ENCODE peak calls at places on chromosomes 4 and X, in six cellular contexts. Y, L, I, Z, D and Q are unnamed samples.

GRCh38 chrX:130091976-130092522 is 18.2 kb downstream of the ELF4 start:
- DNase-seq in Y (no peak), I (peak; percentile 75), Z (no peak), D (peak; percentile 77), L (no peak), Q (peak; percentile 84)

GRCh38 chrX:25034889-25035288 is 19.1 kb upstream of the ARX start:
- DNase-seq in I (no peak), D (no peak), L (no peak), Z (no peak), Y (no peak), Q (no peak)

GRCh38 chrX:19839770-19840254 is 47.6 kb downstream of the SH3KBP1 start:
- DNase-seq in Z (no peak), L (no peak), I (no peak), D (no peak), Y (no peak), Q (no peak)

GRCh38 chr4:169243808-169244207 is 26.9 kb downstream of the SH3RF1 start:
- DNase-seq in I (no peak), D (no peak), L (no peak), Y (no peak), Z (peak; percentile 48), Q (no peak)

GRCh38 chr4:84967292-84967651 is 782 bp upstream of the WDFY3 start:
- DNase-seq in D (no peak), I (peak; percentile 28), Y (no peak), Z (no peak), L (no peak), Q (no peak)

GRCh38 chr4:1895489-1895888 is 24.3 kb downstream of the NSD2 start:
- DNase-seq in D (no peak), L (no peak), I (no peak), Y (no peak), Z (no peak), Q (no peak)

GRCh38 chr4:7168106-7168505 is 24.2 kb upstream of the SORCS2 start:
- DNase-seq in Y (no peak), I (no peak), D (no peak), Z (no peak), L (peak; percentile 6), Q (no peak)

GRCh38 chr4:126269106-126269505 is 954.4 kb downstream of the FAT4 start:
- DNase-seq in L (no peak), Z (no peak), I (no peak), D (no peak), Y (peak; percentile 56), Q (peak; percentile 64)

GRCh38 chr4:10655968-10656367 is 28.6 kb downstream of the CLNK start:
- DNase-seq in D (no peak), Z (no peak), Y (no peak), L (no peak), I (no peak), Q (no peak)

GRCh38 chr4:56689231-56689630 is 8.1 kb upstream of the HOPX start:
- DNase-seq in Y (no peak), D (no peak), I (no peak), L (no peak), Z (no peak), Q (no peak)

GRCh38 chrX:119647552-119648420 is 41.6 kb upstream of the NKRF start:
- DNase-seq in I (no peak), Z (no peak), L (no peak), D (peak; percentile 21), Y (no peak), Q (no peak)

GRCh38 chrX:42530027-42530426 is 247.9 kb downstream of the PPP1R2C start:
- DNase-seq in L (no peak), D (no peak), Y (no peak), Z (peak; percentile 68), I (no peak), Q (no peak)

GRCh38 chrX:1679238-1679637 is 64.4 kb downstream of the ASMT start:
- DNase-seq in Z (no peak), D (no peak), I (no peak), Y (no peak), L (no peak), Q (no peak)

GRCh38 chr4:32748498-32748897 is 2028.3 kb downstream of the PCDH7 start:
- DNase-seq in I (no peak), Y (no peak), D (no peak), L (no peak), Z (no peak), Q (no peak)

GRCh38 chr4:120517966-120518365 is 404.6 kb downstream of the PRDM5 start:
- DNase-seq in D (no peak), Z (peak; percentile 49), Y (no peak), I (peak; percentile 56), L (no peak), Q (no peak)

GRCh38 chr4:19324175-19324574 is 927.5 kb upstream of the SLIT2 start:
- DNase-seq in Y (no peak), D (no peak), L (no peak), Z (no peak), I (no peak), Q (no peak)

GRCh38 chr4:149980941-149981340 is 97.3 kb upstream of the DCLK2 start:
- DNase-seq in I (peak; percentile 71), Y (peak; percentile 41), D (no peak), Z (no peak), L (peak; percentile 77), Q (no peak)

GRCh38 chr4:97153042-97153441 is 990.2 kb downstream of the STPG2 start:
- DNase-seq in Y (no peak), D (no peak), I (no peak), Z (no peak), L (no peak), Q (no peak)

GRCh38 chrX:136143714-136144113 is 3.6 kb upstream of the FHL1 start:
- DNase-seq in D (no peak), L (no peak), Z (no peak), Y (no peak), I (no peak), Q (no peak)

GRCh38 chrX:74009041-74009440 is 294.9 kb upstream of the ZCCHC13 start:
- DNase-seq in Y (no peak), Z (no peak), L (no peak), D (no peak), I (no peak), Q (no peak)

GRCh38 chr4:25856756-25857155 is 6.0 kb downstream of the SEL1L3 start:
- DNase-seq in I (no peak), D (no peak), Y (no peak), Z (no peak), L (no peak), Q (no peak)

GRCh38 chr4:93478805-93479204 is 349.7 kb upstream of the ATOH1 start:
- DNase-seq in D (no peak), I (no peak), L (no peak), Z (no peak), Y (no peak), Q (no peak)

GRCh38 chr4:6578221-6578620 is 3.2 kb downstream of the MAN2B2 start:
- DNase-seq in Y (no peak), I (no peak), Z (no peak), D (no peak), L (no peak), Q (peak; percentile 14)

GRCh38 chrX:40109288-40110008 is 11.7 kb upstream of the BCOR start:
- DNase-seq in I (peak; percentile 68), D (no peak), L (peak; percentile 18), Z (no peak), Y (peak; percentile 69), Q (peak; percentile 72)

GRCh38 chr4:118759481-118759880 is 74.3 kb downstream of the METTL14 start:
- DNase-seq in I (no peak), Y (no peak), L (no peak), Z (no peak), D (no peak), Q (no peak)

GRCh38 chrX:38664285-38664684 is 102.9 kb downstream of the TSPAN7 start:
- DNase-seq in I (peak; percentile 28), Z (peak; percentile 13), D (no peak), Y (no peak), L (peak; percentile 13), Q (no peak)

GRCh38 chr4:40458109-40458508 is 123.0 kb downstream of the CHRNA9 start:
- DNase-seq in Y (no peak), D (no peak), L (no peak), I (no peak), Z (no peak), Q (no peak)

GRCh38 chr4:70902577-70903281 is 560 bp downstream of the MOB1B start:
- DNase-seq in L (peak; percentile 46), I (peak; percentile 34), D (no peak), Y (no peak), Z (no peak), Q (no peak)

GRCh38 chr4:75633846-75634245 is 3.5 kb upstream of the CDKL2 start:
- DNase-seq in D (no peak), Y (no peak), Z (no peak), L (no peak), I (no peak), Q (no peak)

GRCh38 chr4:114383721-114384120 is 214.9 kb upstream of the UGT8 start:
- DNase-seq in L (peak; percentile 21), Y (peak; percentile 12), I (no peak), D (no peak), Z (peak; percentile 57), Q (no peak)

GRCh38 chr4:187849556-187850245 is 145.9 kb upstream of the ZFP42 start:
- DNase-seq in Z (no peak), D (no peak), L (no peak), I (no peak), Y (no peak), Q (no peak)

GRCh38 chrX:110413727-110414124 is 55.1 kb downstream of the RTL9 start:
- DNase-seq in Z (no peak), D (no peak), Y (no peak), L (no peak), I (no peak), Q (no peak)